ENCODE peak calls at places on chromosome 12, in ten cellular contexts. A is breast epithelium, I is GM06990, G is K562, P is body of pancreas, T is cardiac muscle cell, N is HL-60, D is left ventricle myocardium inferior, O is heart left ventricle, K is neural progenitor cell. M is an unnamed sample.

GRCh38 chr12:31206038-31206670 is 119.8 kb downstream of the SINHCAF start:
- DNase-seq in A (no peak), I (no peak), G (no peak), P (no peak), T (no peak), N (no peak), D (no peak), O (no peak), K (no peak), M (peak; percentile 100)

GRCh38 chr12:71299541-71300376 is 139.8 kb upstream of the LGR5 start:
- DNase-seq in A (no peak), I (no peak), G (peak; percentile 21), P (no peak), T (no peak), N (no peak), D (no peak), O (no peak), K (no peak), M (peak; percentile 53)

GRCh38 chr12:111925171-111925570 is 83.1 kb downstream of the MAPKAPK5 start:
- DNase-seq in A (no peak), I (no peak), G (no peak), P (no peak), T (no peak), N (no peak), D (no peak), O (no peak), K (no peak), M (no peak)

GRCh38 chr12:51820721-51821422 is 27.6 kb downstream of the FIGNL2 start:
- DNase-seq in A (no peak), I (peak; percentile 55), G (peak; percentile 61), P (peak; percentile 79), T (peak; percentile 77), N (peak; percentile 28), D (peak; percentile 73), O (peak; percentile 70), K (peak; percentile 92), M (no peak)

GRCh38 chr12:111445311-111446043 is 39.8 kb downstream of the SH2B3 start:
- DNase-seq in A (no peak), I (no peak), G (no peak), P (peak; percentile 37), T (no peak), N (no peak), D (no peak), O (no peak), K (no peak), M (no peak)

GRCh38 chr12:10612954-10613333 is 465 bp downstream of the MAGOHB start:
- DNase-seq in A (no peak), I (peak; percentile 6), G (peak; percentile 26), P (peak; percentile 7), T (no peak), N (no peak), D (no peak), O (no peak), K (peak; percentile 38), M (peak; percentile 8)

GRCh38 chr12:89390802-89391673 is 38.7 kb upstream of the DUSP6 start:
- DNase-seq in A (no peak), I (no peak), G (no peak), P (no peak), T (no peak), N (no peak), D (no peak), O (no peak), K (no peak), M (peak; percentile 71)

GRCh38 chr12:11861864-11862600 is 208.7 kb upstream of the BCL2L14 start:
- DNase-seq in A (no peak), I (no peak), G (no peak), P (no peak), T (no peak), N (no peak), D (no peak), O (no peak), K (peak; percentile 49), M (no peak)

GRCh38 chr12:132375747-132376463 is 46.5 kb upstream of the GALNT9 start:
- DNase-seq in A (no peak), I (no peak), G (no peak), P (no peak), T (no peak), N (no peak), D (peak; percentile 6), O (no peak), K (no peak), M (no peak)

GRCh38 chr12:132374821-132375445 is 45.5 kb upstream of the GALNT9 start:
- DNase-seq in A (no peak), I (no peak), G (no peak), P (no peak), T (no peak), N (no peak), D (peak; percentile 10), O (no peak), K (no peak), M (no peak)

GRCh38 chr12:132377147-132377546 is 47.8 kb upstream of the GALNT9 start:
- DNase-seq in A (no peak), I (no peak), G (no peak), P (no peak), T (no peak), N (no peak), D (no peak), O (no peak), K (no peak), M (no peak)

GRCh38 chr12:132376464-132376830 is 47.1 kb upstream of the GALNT9 start:
- DNase-seq in A (no peak), I (no peak), G (no peak), P (no peak), T (no peak), N (no peak), D (no peak), O (no peak), K (no peak), M (no peak)

DNA sequence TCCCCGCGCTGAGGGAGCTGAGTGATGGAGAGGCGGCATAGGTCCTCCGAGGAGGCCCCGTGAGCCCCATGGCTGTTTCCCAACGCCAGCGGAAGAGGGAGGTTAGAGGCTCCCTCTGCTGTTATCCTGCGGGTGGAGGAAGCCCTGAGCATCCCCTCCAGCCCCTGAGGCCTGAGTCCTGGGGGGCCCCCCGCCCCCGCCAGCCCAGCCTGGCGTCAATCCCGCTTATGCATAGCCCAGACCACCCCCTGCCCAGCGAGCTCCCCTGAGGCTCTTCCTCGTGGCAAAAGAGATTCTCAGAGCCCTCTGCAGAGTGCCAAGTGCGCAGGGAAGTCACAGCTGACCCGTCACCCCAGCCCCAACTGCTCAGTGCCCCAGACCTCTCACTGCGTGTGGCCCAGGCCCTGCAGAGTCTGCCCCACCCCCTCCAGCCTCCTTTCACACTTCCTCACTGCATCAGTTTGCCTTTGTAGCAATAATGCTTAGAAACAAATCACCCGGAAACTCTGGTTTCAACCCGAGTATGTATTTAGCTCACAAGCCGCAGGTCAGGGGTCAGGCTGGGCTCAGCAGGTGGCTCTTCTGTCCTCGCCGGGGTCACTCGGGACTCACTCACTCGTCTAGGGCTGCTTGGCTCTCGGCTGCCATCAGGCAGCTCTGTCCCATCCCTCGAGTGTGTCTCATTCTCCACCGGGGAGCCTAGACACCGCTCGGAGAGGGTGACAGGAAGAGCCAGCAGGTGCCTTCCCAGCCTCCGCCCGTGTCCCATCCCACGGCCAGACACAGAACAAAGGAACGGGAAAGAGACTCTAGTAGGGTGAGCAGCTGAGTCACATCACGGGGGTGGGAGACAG is 44.8 kb upstream of the GALNT9 start:
- DNase-seq in A (peak; percentile 34), I (no peak), G (no peak), P (no peak), T (no peak), N (no peak), D (peak; percentile 9), O (no peak), K (peak; percentile 73), M (no peak)
- TF ChIP-seq CTCF in A (no peak), I (no peak), G (no peak), P (no peak), T (peak; percentile 48), N (no peak), D (no peak), O (no peak), K (peak; percentile 27), M (no peak)

DNA sequence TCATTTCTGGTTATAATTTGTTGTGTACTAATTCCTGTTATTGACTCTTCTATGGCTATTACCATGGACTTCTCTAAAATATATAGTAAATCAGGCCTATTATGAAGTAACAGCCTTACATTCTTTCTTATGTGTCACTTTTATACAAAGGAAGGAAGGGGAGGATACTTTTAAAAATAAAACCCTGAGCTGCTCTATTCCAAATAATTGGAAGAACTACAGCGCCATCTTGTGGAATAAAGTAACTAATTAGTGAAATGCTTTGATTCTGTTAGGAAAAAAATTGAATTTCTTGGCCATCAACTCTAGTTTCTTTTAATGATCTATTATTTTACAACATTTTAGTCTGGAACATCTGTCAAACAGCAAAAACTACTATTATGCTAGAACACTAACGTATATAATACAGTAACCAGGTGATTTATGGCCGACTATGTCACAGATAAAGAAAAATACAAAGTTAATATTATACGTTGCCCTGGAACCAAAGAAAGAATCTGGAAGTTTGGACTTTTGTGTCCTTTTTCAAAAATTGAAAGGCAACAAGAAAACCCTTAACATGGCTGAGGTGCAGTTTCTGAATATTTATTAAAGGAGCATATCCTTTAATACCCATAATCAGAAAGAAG is 55.0 kb upstream of the NELL2 start:
- DNase-seq in A (no peak), I (no peak), G (peak; percentile 27), P (no peak), T (peak; percentile 89), N (no peak), D (no peak), O (no peak), K (peak; percentile 94), M (peak; percentile 68)
- H3K4me3 ChIP-seq in A (no peak overlapping the region), I (no peak overlapping the region), G (no peak overlapping the region), P (no peak overlapping the region), T (no peak overlapping the region), N (no peak overlapping the region), D (no peak overlapping the region), O (no peak overlapping the region), K (no peak overlapping the region), M (no peak overlapping the region)

GRCh38 chr12:49342914-49343731 is 3.6 kb upstream of the DNAJC22 start:
- DNase-seq in A (no peak), I (no peak), G (peak; percentile 27), P (no peak), T (no peak), N (no peak), D (no peak), O (no peak), K (no peak), M (peak; percentile 32)

GRCh38 chr12:49342066-49342913 is 4.4 kb upstream of the DNAJC22 start:
- DNase-seq in A (no peak), I (peak; percentile 82), G (peak; percentile 94), P (peak; percentile 82), T (peak; percentile 95), N (peak; percentile 67), D (peak; percentile 76), O (peak; percentile 62), K (peak; percentile 97), M (peak; percentile 54)

GRCh38 chr12:49340971-49341776 is 4.2 kb upstream of the C1QL4 start:
- DNase-seq in A (no peak), I (no peak), G (no peak), P (no peak), T (no peak), N (no peak), D (no peak), O (no peak), K (peak; percentile 31), M (no peak)

GRCh38 chr12:49340095-49340870 is 3.3 kb upstream of the C1QL4 start:
- DNase-seq in A (no peak), I (no peak), G (no peak), P (no peak), T (no peak), N (no peak), D (no peak), O (no peak), K (no peak), M (no peak)

GRCh38 chr12:49341777-49342065 is 4.7 kb upstream of the C1QL4 start:
- DNase-seq in A (no peak), I (no peak), G (no peak), P (no peak), T (no peak), N (no peak), D (no peak), O (no peak), K (no peak), M (no peak)
- H3K27me3 ChIP-seq in A (peaks cover 11% of the 10 kb centered on the region), I (peaks cover 4% of the 10 kb centered on the region), G (peaks cover 21% of the 10 kb centered on the region), P (no peaks in the 10 kb centered on the region), T (peaks cover 100% of the 10 kb centered on the region), N (peaks cover 89% of the 10 kb centered on the region), D (peaks cover 100% of the 10 kb centered on the region), O (peaks cover 57% of the 10 kb centered on the region), K (peaks cover 100% of the 10 kb centered on the region), M (peaks cover 41% of the 10 kb centered on the region)

DNA sequence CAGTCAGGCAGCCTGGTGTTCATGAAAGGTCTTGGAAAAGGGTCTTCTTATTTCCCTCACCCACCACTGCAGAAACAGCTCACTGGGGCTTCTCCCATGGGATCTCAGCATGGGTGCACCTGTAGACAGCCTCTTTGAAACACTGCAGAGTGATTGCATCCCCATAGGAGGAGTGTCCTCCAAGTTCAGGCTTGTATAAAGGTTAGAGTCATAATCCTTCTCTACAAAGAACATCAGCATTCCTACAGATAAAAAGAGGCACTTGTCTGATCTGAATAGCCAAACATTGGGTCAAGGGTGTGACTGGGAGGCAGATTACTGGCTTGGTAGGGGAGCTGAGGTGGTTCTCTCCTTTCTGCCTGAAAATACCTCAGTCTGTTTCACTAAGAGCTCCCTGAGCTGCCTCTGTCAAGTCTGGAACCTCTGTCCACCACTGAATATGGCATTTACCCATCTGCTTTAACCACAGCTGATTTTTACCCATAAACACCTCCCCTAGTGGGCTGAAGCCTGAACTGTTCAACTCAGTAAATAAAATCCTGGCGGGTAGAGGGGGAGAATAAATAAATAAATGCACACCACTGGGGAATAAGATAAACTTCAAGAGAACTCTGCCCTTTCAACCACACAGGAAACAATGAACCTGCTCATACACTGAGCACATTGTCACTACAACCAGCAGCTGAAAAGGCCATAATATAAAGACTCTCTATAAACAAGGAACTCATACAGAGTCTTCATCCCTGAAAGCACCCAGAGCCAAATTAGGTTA is 120.7 kb upstream of the SCAF11 start:
- DNase-seq in A (no peak), I (peak; percentile 24), G (no peak), P (no peak), T (no peak), N (no peak), D (no peak), O (no peak), K (no peak), M (peak; percentile 73)
- TF ChIP-seq CTCF in A (no peak), I (peak; percentile 38), G (no peak), P (no peak), T (no peak), N (no peak), D (no peak), O (no peak), K (no peak), M (peak; percentile 12)

M was measured in bronchial epithelial cell.